ENCODE peak calls at places on chromosome 6, in five cellular contexts. Y is uterus, U is spleen, N is sigmoid colon, S is breast epithelium. D is an unnamed sample.
A peak's percentile ranks its signal among the peaks of the same experiment; 100 is the strongest.

GRCh38 chr6:74753883-74754600 is 451.8 kb downstream of the COL12A1 start:
- DNase-seq in N (no peak), Y (no peak), U (no peak), S (no peak), D (no peak)

GRCh38 chr6:108564178-108564577 is 3.5 kb downstream of the FOXO3 start:
- DNase-seq in N (no peak), U (no peak), S (no peak), Y (no peak), D (no peak)

GRCh38 chr6:168275168-168275567 is 44.4 kb downstream of the DACT2 start:
- DNase-seq in S (no peak), U (no peak), Y (no peak), N (no peak), D (no peak)

GRCh38 chr6:3517350-3517749 is 60.5 kb upstream of the SLC22A23 start:
- DNase-seq in Y (no peak), U (no peak), S (no peak), N (no peak), D (no peak)

GRCh38 chr6:33248643-33248931 is 23.1 kb downstream of the VPS52 start:
- DNase-seq in U (no peak), Y (no peak), N (no peak), S (no peak), D (peak; percentile 26)

GRCh38 chr6:1313755-1314503 is 2.0 kb downstream of the FOXQ1 start:
- DNase-seq in N (no peak), U (no peak), S (no peak), Y (no peak), D (peak; percentile 75)

GRCh38 chr6:90362273-90362672 is 65.6 kb upstream of the BACH2 start:
- DNase-seq in S (no peak), U (no peak), N (no peak), Y (no peak), D (no peak)

GRCh38 chr6:16514249-16514648 is 247.0 kb downstream of the ATXN1 start:
- DNase-seq in Y (no peak), U (no peak), S (no peak), N (no peak), D (no peak)

GRCh38 chr6:33428219-33428890 is 8.5 kb downstream of the SYNGAP1 start:
- DNase-seq in S (no peak), U (peak; percentile 90), Y (no peak), N (no peak), D (no peak)

GRCh38 chr6:125957845-125958244 is 1.3 kb downstream of the HINT3 start:
- DNase-seq in U (no peak), S (no peak), Y (no peak), N (no peak), D (no peak)

GRCh38 chr6:111818539-111819226 is 54.6 kb downstream of the FYN start:
- DNase-seq in Y (no peak), N (no peak), S (no peak), U (no peak), D (no peak)

GRCh38 chr6:5401845-5402738 is 140.8 kb downstream of the FARS2 start:
- DNase-seq in U (no peak), Y (no peak), S (no peak), N (no peak), D (no peak)

GRCh38 chr6:13147396-13148181 is 180.7 kb downstream of the TBC1D7 start:
- DNase-seq in S (no peak), U (no peak), Y (no peak), N (no peak), D (no peak)

GRCh38 chr6:26363882-26364825 is 844 bp upstream of the BTN3A2 start:
- DNase-seq in S (no peak), U (no peak), Y (peak; percentile 28), N (no peak), D (no peak)

GRCh38 chr6:11532097-11532496 is 5.5 kb upstream of the TMEM170B start:
- DNase-seq in Y (no peak), S (no peak), N (peak; percentile 68), U (no peak), D (no peak)

GRCh38 chr6:110351546-110351945 is 6.6 kb downstream of the METTL24 start:
- DNase-seq in S (no peak), Y (no peak), U (no peak), N (no peak), D (no peak)

GRCh38 chr6:79127660-79128059 is 49.6 kb upstream of the PHIP start:
- DNase-seq in Y (no peak), U (no peak), N (no peak), S (no peak), D (no peak)

GRCh38 chr6:73712536-73712935 is 16.5 kb downstream of the CD109 start:
- DNase-seq in U (no peak), S (no peak), N (no peak), Y (no peak), D (no peak)

GRCh38 chr6:142781124-142781523 is 163.9 kb downstream of the HIVEP2 start:
- DNase-seq in U (no peak), N (no peak), S (no peak), Y (no peak), D (no peak)

GRCh38 chr6:88655586-88655985 is 307.8 kb downstream of the RNGTT start:
- DNase-seq in Y (no peak), U (no peak), N (no peak), S (no peak), D (no peak)

GRCh38 chr6:6825986-6826901 is 237.7 kb downstream of the LY86 start:
- DNase-seq in N (peak; percentile 77), Y (peak; percentile 37), U (peak; percentile 82), S (no peak), D (peak; percentile 66)

DNA sequence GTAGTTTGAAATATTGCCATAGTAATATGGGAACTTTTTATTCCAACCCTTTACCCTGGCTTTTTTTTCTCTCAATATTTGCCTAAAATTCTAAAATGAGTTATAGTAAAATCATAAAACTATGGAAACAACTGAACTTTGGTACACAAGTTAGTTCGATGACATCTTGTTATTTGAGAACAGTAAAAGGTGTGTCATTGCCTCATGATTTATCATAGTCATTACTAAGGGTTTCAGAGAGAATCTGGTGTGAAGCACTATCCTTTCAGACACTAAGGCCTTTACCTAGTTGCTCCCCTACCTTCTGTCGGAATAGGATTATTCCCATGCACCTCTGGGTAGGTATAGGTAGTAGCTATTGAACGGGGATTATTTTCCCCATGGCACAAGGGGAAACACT is 11.4 kb downstream of the TAF11 start:
- DNase-seq in N (no peak), U (no peak), S (no peak), Y (no peak), D (no peak)
- TF ChIP-seq POLR2A in N (no peak), U (no peak), S (no peak), Y (no peak), D (no peak)

GRCh38 chr6:53044071-53044470 is 21.1 kb upstream of the FBXO9 start:
- DNase-seq in Y (no peak), U (no peak), S (no peak), N (no peak), D (no peak)
- TF ChIP-seq CTCF in Y (no peak), U (no peak), S (no peak), N (no peak), D (no peak)

GRCh38 chr6:139149383-139149782 is 14.5 kb downstream of the HECA start:
- DNase-seq in U (no peak), N (no peak), S (no peak), Y (no peak), D (no peak)
- H3K4me1 ChIP-seq in U (peaks cover 90% of the 10 kb centered on the region), N (no peaks in the 10 kb centered on the region), S (no peaks in the 10 kb centered on the region), Y (peaks cover 9% of the 10 kb centered on the region), D (peaks cover 43% of the 10 kb centered on the region)

GRCh38 chr6:43798688-43799444 is 28.9 kb downstream of the VEGFA start:
- DNase-seq in U (peak; percentile 83), Y (peak; percentile 59), S (peak; percentile 87), N (no peak), D (peak; percentile 92)
- TF ChIP-seq POLR2A in U (no peak), Y (no peak), S (no peak), N (no peak), D (no peak)

GRCh38 chr6:8429821-8430220 is 5.5 kb downstream of the SLC35B3 start:
- DNase-seq in S (no peak), N (no peak), U (no peak), Y (no peak), D (no peak)
- TF ChIP-seq CTCF in S (no peak), N (no peak), U (no peak), Y (no peak), D (no peak)

DNA sequence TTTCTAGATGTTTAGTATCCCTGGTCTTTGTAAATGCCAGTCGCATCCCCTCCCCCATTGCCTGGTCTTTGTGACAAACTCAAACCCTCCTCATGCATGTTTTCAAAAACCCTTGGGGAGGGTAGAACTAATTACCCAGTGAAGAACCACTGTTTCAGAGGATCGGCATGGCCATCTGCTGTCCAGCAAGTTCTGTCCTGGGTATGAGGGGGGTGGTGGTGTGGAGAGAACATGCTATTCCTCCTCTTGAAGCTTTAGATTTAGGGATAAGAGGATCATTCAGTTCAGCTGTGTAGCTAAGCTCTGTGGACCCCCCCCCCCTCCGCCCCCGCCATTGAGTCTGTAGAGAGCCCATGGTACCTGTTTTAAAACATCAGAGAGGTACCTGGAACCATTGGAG is 5.6 kb downstream of the BRPF3 start:
- DNase-seq in N (no peak), Y (no peak), S (no peak), U (no peak), D (no peak)
- H3K4me1 ChIP-seq in N (no peaks in the 10 kb centered on the region), Y (no peaks in the 10 kb centered on the region), S (peaks cover 9% of the 10 kb centered on the region), U (peaks cover 56% of the 10 kb centered on the region), D (peaks cover 40% of the 10 kb centered on the region)

D was measured in stomach.